ENCODE peak calls at places on chromosomes 13 and 19, in eight cellular contexts. X is heart right ventricle; I is thyroid gland; Z is NCI-H2171; C is stimulated activated CD4-positive, alpha-beta T cell treated with anti-CD3 and anti-CD28 coated beads, Interleukin-4, amount 100 ng/mL, for 4 hours; F is GM12891; W is HFF-Myc; R is glutamatergic neuron. J is an unnamed sample.

GRCh38 chr13:110347535-110348308 is 40.6 kb downstream of the COL4A2 start:
- DNase-seq in X (peak), I (no peak), Z (no peak), C (no peak), F (no peak), W (no peak), R (no peak), J (no peak)

GRCh38 chr13:87827479-87827878 is 156.3 kb downstream of the SLITRK5 start:
- DNase-seq in X (no peak), I (no peak), Z (no peak), C (no peak), F (no peak), W (no peak), R (no peak), J (no peak)

GRCh38 chr19:55640043-55640576 is 692 bp upstream of the ZNF580 start:
- DNase-seq in X (peak), I (peak), Z (no peak), C (peak), F (no peak), W (no peak), R (peak), J (no peak)

GRCh38 chr19:49415102-49415809 is 8.0 kb downstream of the PTH2 start:
- DNase-seq in X (no peak), I (no peak), Z (no peak), C (no peak), F (no peak), W (no peak), R (no peak), J (no peak)

GRCh38 chr19:42270346-42271044 is 1.4 kb downstream of the CIC start:
- DNase-seq in X (peak), I (peak), Z (no peak), C (peak), F (no peak), W (no peak), R (no peak), J (no peak)

GRCh38 chr13:113802090-113802531 is 43.1 kb downstream of the TMEM255B start:
- DNase-seq in X (peak), I (no peak), Z (no peak), C (no peak), F (no peak), W (peak), R (peak), J (peak)

GRCh38 chr19:45267296-45267695 is 16.2 kb downstream of the MARK4 start:
- DNase-seq in X (no peak), I (no peak), Z (no peak), C (no peak), F (no peak), W (no peak), R (no peak), J (no peak)

GRCh38 chr13:108269601-108270328 is at the start of gene TNFSF13B:
- DNase-seq in X (peak), I (peak), Z (no peak), C (peak), F (peak), W (no peak), R (peak), J (peak)

GRCh38 chr13:80363890-80364503 is 23.1 kb upstream of the SPRY2 start:
- DNase-seq in X (no peak), I (no peak), Z (no peak), C (no peak), F (no peak), W (no peak), R (no peak), J (no peak)

GRCh38 chr13:97574926-97575325 is 141.0 kb downstream of the RAP2A start:
- DNase-seq in X (peak), I (no peak), Z (no peak), C (no peak), F (no peak), W (no peak), R (peak), J (peak)

GRCh38 chr13:40193290-40194203 is 472.9 kb downstream of the FOXO1 start:
- DNase-seq in X (peak), I (no peak), Z (no peak), C (no peak), F (no peak), W (no peak), R (no peak), J (no peak)

GRCh38 chr19:51020988-51021651 is 1.6 kb upstream of the KLK10 start:
- DNase-seq in X (peak), I (peak), Z (no peak), C (no peak), F (no peak), W (peak), R (no peak), J (no peak)

GRCh38 chr19:1079566-1080111 is 12.7 kb downstream of the ARHGAP45 start:
- DNase-seq in X (no peak), I (no peak), Z (no peak), C (peak), F (no peak), W (no peak), R (no peak), J (no peak)

GRCh38 chr13:102582256-102582655 is 14.5 kb upstream of the TPP2 start:
- DNase-seq in X (no peak), I (no peak), Z (no peak), C (no peak), F (no peak), W (no peak), R (no peak), J (no peak)

GRCh38 chr19:35143231-35143715 is at the start of gene FXYD7:
- DNase-seq in X (no peak), I (no peak), Z (no peak), C (no peak), F (no peak), W (no peak), R (peak), J (peak)

GRCh38 chr19:35509861-35510625 is 3.4 kb downstream of the DMKN start:
- DNase-seq in X (peak), I (peak), Z (peak), C (peak), F (peak), W (no peak), R (peak), J (peak)

GRCh38 chr13:113650731-113651148 is 7.3 kb downstream of the ATP4B start:
- DNase-seq in X (no peak), I (peak), Z (no peak), C (no peak), F (no peak), W (no peak), R (peak), J (peak)

J was measured in WERI-Rb-1.